ENCODE peak calls at places on chromosomes 12 and 14, in six cellular contexts. One of them, this sample, is unnamed.

GRCh38 chr14:70658899-70659298 is 17.2 kb downstream of the TTC9 start:
- DNase-seq in heart left ventricle: no peak
- DNase-seq in GM20000: no peak
- DNase-seq in LoVo: no peak
- DNase-seq in NT2/D1: no peak
- DNase-seq in HEK293T: no peak
- DNase-seq in this sample: no peak

GRCh38 chr14:87894920-87895319 is 98.1 kb downstream of the GALC start:
- DNase-seq in HEK293T: no peak
- DNase-seq in heart left ventricle: no peak
- DNase-seq in NT2/D1: no peak
- DNase-seq in LoVo: no peak
- DNase-seq in GM20000: no peak
- DNase-seq in this sample: peak; percentile 16

GRCh38 chr12:86550222-86551145 is 294.3 kb upstream of the MGAT4C start:
- DNase-seq in NT2/D1: no peak
- DNase-seq in HEK293T: no peak
- DNase-seq in heart left ventricle: no peak
- DNase-seq in GM20000: no peak
- DNase-seq in LoVo: no peak
- DNase-seq in this sample: no peak

GRCh38 chr14:96038920-96039632 is at the start of gene C14orf132:
- DNase-seq in GM20000: peak; percentile 77
- DNase-seq in NT2/D1: peak; percentile 22
- DNase-seq in LoVo: peak; percentile 58
- DNase-seq in heart left ventricle: peak; percentile 66
- DNase-seq in HEK293T: peak; percentile 77
- DNase-seq in this sample: peak; percentile 61

GRCh38 chr14:105333613-105334364 is 19.2 kb downstream of the PACS2 start:
- DNase-seq in HEK293T: no peak
- DNase-seq in NT2/D1: no peak
- DNase-seq in LoVo: no peak
- DNase-seq in GM20000: no peak
- DNase-seq in heart left ventricle: no peak
- DNase-seq in this sample: no peak

GRCh38 chr12:23503544-23503943 is 445.9 kb downstream of the SOX5 start:
- DNase-seq in HEK293T: no peak
- DNase-seq in heart left ventricle: no peak
- DNase-seq in GM20000: no peak
- DNase-seq in LoVo: no peak
- DNase-seq in NT2/D1: no peak
- DNase-seq in this sample: no peak

GRCh38 chr14:22955702-22956575 is 951 bp downstream of the HAUS4 start:
- DNase-seq in HEK293T: no peak
- DNase-seq in LoVo: no peak
- DNase-seq in NT2/D1: no peak
- DNase-seq in heart left ventricle: no peak
- DNase-seq in GM20000: no peak
- DNase-seq in this sample: no peak

GRCh38 chr14:53384073-53384472 is 230.9 kb upstream of the DDHD1 start:
- DNase-seq in NT2/D1: no peak
- DNase-seq in GM20000: no peak
- DNase-seq in heart left ventricle: no peak
- DNase-seq in HEK293T: no peak
- DNase-seq in LoVo: no peak
- DNase-seq in this sample: no peak

GRCh38 chr12:115611477-115611876 is 666.0 kb downstream of the MED13L start:
- DNase-seq in LoVo: no peak
- DNase-seq in HEK293T: no peak
- DNase-seq in GM20000: no peak
- DNase-seq in heart left ventricle: peak; percentile 74
- DNase-seq in NT2/D1: no peak
- DNase-seq in this sample: peak; percentile 79

GRCh38 chr12:42180990-42181611 is 36.4 kb upstream of the GXYLT1 start:
- DNase-seq in heart left ventricle: no peak
- DNase-seq in HEK293T: no peak
- DNase-seq in LoVo: peak; percentile 30
- DNase-seq in NT2/D1: no peak
- DNase-seq in GM20000: no peak
- DNase-seq in this sample: no peak

GRCh38 chr14:97337670-97338069 is 540.5 kb downstream of the VRK1 start:
- DNase-seq in GM20000: no peak
- DNase-seq in HEK293T: no peak
- DNase-seq in LoVo: no peak
- DNase-seq in heart left ventricle: no peak
- DNase-seq in NT2/D1: no peak
- DNase-seq in this sample: no peak

GRCh38 chr14:21398901-21399300 is 15.1 kb upstream of the SUPT16H start:
- DNase-seq in HEK293T: no peak
- DNase-seq in NT2/D1: no peak
- DNase-seq in heart left ventricle: no peak
- DNase-seq in GM20000: no peak
- DNase-seq in LoVo: no peak
- DNase-seq in this sample: no peak

GRCh38 chr14:89667983-89668382 is 250.9 kb upstream of the FOXN3 start:
- DNase-seq in HEK293T: no peak
- DNase-seq in GM20000: no peak
- DNase-seq in LoVo: no peak
- DNase-seq in NT2/D1: no peak
- DNase-seq in heart left ventricle: no peak
- DNase-seq in this sample: no peak